ENCODE peak calls at places on chromosomes 2 and 18, in six cellular contexts. One of them, this sample, is unnamed.
A peak's percentile ranks its signal among the peaks of the same experiment; 100 is the strongest.

GRCh38 chr2:42931147-42931817 is 138.9 kb upstream of the HAAO start:
- ATAC-seq in K562: peak; percentile 19
- ATAC-seq in HepG2: peak; percentile 6
- ATAC-seq in HCT116: peak; percentile 65
- ATAC-seq in GM12878: peak; percentile 17
- ATAC-seq in upper lobe of left lung: no peak
- ATAC-seq in this sample: no peak

GRCh38 chr2:63506350-63506749 is 81.9 kb downstream of the WDPCP start:
- ATAC-seq in HCT116: no peak
- ATAC-seq in GM12878: no peak
- ATAC-seq in upper lobe of left lung: no peak
- ATAC-seq in HepG2: no peak
- ATAC-seq in K562: no peak
- ATAC-seq in this sample: no peak

GRCh38 chr2:42232024-42232423 is 62.9 kb downstream of the EML4 start:
- ATAC-seq in HCT116: no peak
- ATAC-seq in GM12878: no peak
- ATAC-seq in upper lobe of left lung: no peak
- ATAC-seq in K562: no peak
- ATAC-seq in HepG2: no peak
- ATAC-seq in this sample: no peak

GRCh38 chr2:60416221-60417008 is 137.0 kb downstream of the BCL11A start:
- ATAC-seq in GM12878: no peak
- ATAC-seq in upper lobe of left lung: no peak
- ATAC-seq in K562: no peak
- ATAC-seq in HCT116: no peak
- ATAC-seq in HepG2: peak; percentile 42
- ATAC-seq in this sample: no peak

GRCh38 chr2:86622409-86622877 is 1.2 kb downstream of the RNF103 start:
- ATAC-seq in K562: peak; percentile 24
- ATAC-seq in HepG2: peak; percentile 5
- ATAC-seq in GM12878: peak; percentile 1
- ATAC-seq in HCT116: peak; percentile 3
- ATAC-seq in upper lobe of left lung: peak; percentile 34
- ATAC-seq in this sample: no peak

GRCh38 chr2:120803764-120804335 is 68.2 kb downstream of the GLI2 start:
- ATAC-seq in HepG2: no peak
- ATAC-seq in upper lobe of left lung: no peak
- ATAC-seq in K562: no peak
- ATAC-seq in GM12878: peak; percentile 75
- ATAC-seq in HCT116: peak; percentile 36
- ATAC-seq in this sample: no peak

GRCh38 chr2:120893874-120894584 is 158.4 kb downstream of the GLI2 start:
- ATAC-seq in HCT116: no peak
- ATAC-seq in K562: peak; percentile 73
- ATAC-seq in HepG2: peak; percentile 53
- ATAC-seq in upper lobe of left lung: no peak
- ATAC-seq in GM12878: no peak
- ATAC-seq in this sample: no peak

GRCh38 chr2:119718391-119719260 is 39.6 kb downstream of the TMEM177 start:
- ATAC-seq in upper lobe of left lung: no peak
- ATAC-seq in HCT116: no peak
- ATAC-seq in GM12878: no peak
- ATAC-seq in HepG2: peak; percentile 35
- ATAC-seq in K562: no peak
- ATAC-seq in this sample: no peak

GRCh38 chr2:174699993-174700766 is 64.1 kb downstream of the CHRNA1 start:
- ATAC-seq in GM12878: peak; percentile 69
- ATAC-seq in HepG2: peak; percentile 32
- ATAC-seq in HCT116: peak; percentile 46
- ATAC-seq in K562: peak; percentile 82
- ATAC-seq in upper lobe of left lung: peak; percentile 60
- ATAC-seq in this sample: peak; percentile 54

GRCh38 chr2:118103963-118104942 is 16.0 kb downstream of the INSIG2 start:
- ATAC-seq in upper lobe of left lung: no peak
- ATAC-seq in K562: no peak
- ATAC-seq in HCT116: no peak
- ATAC-seq in GM12878: peak; percentile 99
- ATAC-seq in HepG2: no peak
- ATAC-seq in this sample: no peak

GRCh38 chr2:215879977-215880940 is 133.1 kb downstream of the MREG start:
- ATAC-seq in K562: no peak
- ATAC-seq in HepG2: no peak
- ATAC-seq in upper lobe of left lung: no peak
- ATAC-seq in GM12878: no peak
- ATAC-seq in HCT116: no peak
- ATAC-seq in this sample: no peak

GRCh38 chr2:28451793-28452533 is 43.9 kb upstream of the PLB1 start:
- ATAC-seq in GM12878: peak; percentile 29
- ATAC-seq in HCT116: peak; percentile 39
- ATAC-seq in K562: peak; percentile 49
- ATAC-seq in HepG2: peak; percentile 11
- ATAC-seq in upper lobe of left lung: no peak
- ATAC-seq in this sample: no peak

GRCh38 chr18:29596959-29597358 is 1420.0 kb upstream of the CDH2 start:
- ATAC-seq in HCT116: no peak
- ATAC-seq in K562: no peak
- ATAC-seq in upper lobe of left lung: no peak
- ATAC-seq in HepG2: no peak
- ATAC-seq in GM12878: no peak
- ATAC-seq in this sample: no peak

GRCh38 chr2:169300617-169301530 is 61.5 kb downstream of the LRP2 start:
- ATAC-seq in upper lobe of left lung: no peak
- ATAC-seq in HepG2: no peak
- ATAC-seq in HCT116: no peak
- ATAC-seq in GM12878: no peak
- ATAC-seq in K562: no peak
- ATAC-seq in this sample: no peak

GRCh38 chr2:222521099-222521498 is 96.8 kb downstream of the SGPP2 start:
- ATAC-seq in upper lobe of left lung: no peak
- ATAC-seq in HepG2: no peak
- ATAC-seq in K562: no peak
- ATAC-seq in GM12878: peak; percentile 70
- ATAC-seq in HCT116: no peak
- ATAC-seq in this sample: no peak

GRCh38 chr2:61057562-61057961 is 8.1 kb upstream of the SANBR start:
- ATAC-seq in GM12878: no peak
- ATAC-seq in HCT116: peak; percentile 40
- ATAC-seq in upper lobe of left lung: no peak
- ATAC-seq in HepG2: peak; percentile 71
- ATAC-seq in K562: no peak
- ATAC-seq in this sample: no peak

GRCh38 chr2:85504434-85505261 is 34.3 kb upstream of the MAT2A start:
- ATAC-seq in GM12878: no peak
- ATAC-seq in K562: no peak
- ATAC-seq in upper lobe of left lung: no peak
- ATAC-seq in HCT116: peak; percentile 79
- ATAC-seq in HepG2: no peak
- ATAC-seq in this sample: peak; percentile 83

GRCh38 chr18:49560277-49561126 is 1.4 kb upstream of the LIPG start:
- ATAC-seq in GM12878: no peak
- ATAC-seq in upper lobe of left lung: no peak
- ATAC-seq in HCT116: no peak
- ATAC-seq in K562: no peak
- ATAC-seq in HepG2: peak; percentile 32
- ATAC-seq in this sample: no peak

GRCh38 chr2:235551965-235552364 is 58.1 kb downstream of the AGAP1 start:
- ATAC-seq in K562: peak; percentile 88
- ATAC-seq in HepG2: peak; percentile 98
- ATAC-seq in GM12878: no peak
- ATAC-seq in HCT116: peak; percentile 98
- ATAC-seq in upper lobe of left lung: peak; percentile 53
- ATAC-seq in this sample: peak; percentile 26

GRCh38 chr2:170573660-170574059 is 141.5 kb upstream of the SP5 start:
- ATAC-seq in HCT116: no peak
- ATAC-seq in K562: no peak
- ATAC-seq in GM12878: no peak
- ATAC-seq in HepG2: no peak
- ATAC-seq in upper lobe of left lung: no peak
- ATAC-seq in this sample: no peak

GRCh38 chr2:101754613-101755012 is 57.1 kb downstream of the MAP4K4 start:
- ATAC-seq in HepG2: no peak
- ATAC-seq in K562: no peak
- ATAC-seq in upper lobe of left lung: no peak
- ATAC-seq in HCT116: no peak
- ATAC-seq in GM12878: no peak
- ATAC-seq in this sample: no peak

GRCh38 chr18:79681484-79682387 is 2.1 kb downstream of the CTDP1 start:
- ATAC-seq in K562: no peak
- ATAC-seq in HepG2: no peak
- ATAC-seq in HCT116: no peak
- ATAC-seq in upper lobe of left lung: no peak
- ATAC-seq in GM12878: no peak
- ATAC-seq in this sample: no peak
- TF ChIP-seq POLR2AphosphoS5 in K562: no peak
- TF ChIP-seq POLR2AphosphoS5 in HepG2: no peak
- TF ChIP-seq POLR2AphosphoS5 in HCT116: no peak
- TF ChIP-seq POLR2AphosphoS5 in upper lobe of left lung: peak; percentile 30
- TF ChIP-seq POLR2AphosphoS5 in GM12878: no peak
- TF ChIP-seq POLR2AphosphoS5 in this sample: no peak

DNA sequence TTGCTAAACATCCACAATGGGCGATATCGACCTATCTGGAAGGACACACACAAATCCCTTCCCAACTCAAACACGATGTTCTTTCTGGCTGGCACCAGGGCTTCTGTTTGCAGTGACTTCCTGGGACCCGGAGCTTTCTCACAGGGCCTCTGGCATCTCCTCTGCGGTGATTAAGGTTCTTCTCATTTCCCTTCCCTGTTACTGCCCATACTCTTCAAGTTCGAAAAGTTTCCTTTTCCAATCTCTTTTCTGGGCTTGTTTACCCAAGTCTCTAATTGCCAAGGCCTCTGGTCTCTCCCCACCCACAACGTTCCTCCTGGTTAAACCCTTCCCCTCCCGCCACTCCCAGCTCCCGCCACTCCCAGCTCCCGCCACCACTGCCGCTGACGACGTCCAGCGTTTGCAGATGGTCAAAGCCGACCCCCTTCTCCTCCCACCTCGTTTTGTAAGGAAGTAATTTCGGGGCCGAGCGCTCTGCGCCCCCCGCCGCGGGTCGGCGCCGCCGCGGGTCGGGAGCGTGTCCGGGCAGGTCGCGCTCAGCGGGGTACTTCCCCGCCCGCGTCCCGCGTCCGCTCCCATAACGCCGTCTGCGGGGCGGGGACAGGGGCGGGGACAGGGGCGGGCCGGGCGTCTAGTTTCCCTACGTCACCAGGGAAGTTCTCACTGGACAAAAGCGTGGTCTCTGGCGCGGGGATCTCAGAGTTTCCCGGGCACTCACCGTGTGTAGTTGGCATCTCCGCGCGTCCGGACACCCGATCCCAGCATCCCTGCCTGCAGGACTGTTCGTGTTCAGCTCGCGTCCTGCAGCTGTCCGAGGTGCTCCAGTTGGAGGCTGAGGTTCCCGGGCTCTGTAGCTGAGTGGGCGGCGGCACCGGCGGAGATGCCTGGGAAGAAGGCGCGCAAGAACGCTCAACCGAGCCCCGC is at the start of gene PMAIP1:
- ATAC-seq in HCT116: peak; percentile 83
- ATAC-seq in upper lobe of left lung: peak; percentile 95
- ATAC-seq in K562: peak; percentile 90
- ATAC-seq in GM12878: peak; percentile 73
- ATAC-seq in HepG2: peak; percentile 95
- ATAC-seq in this sample: peak; percentile 95
- TF ChIP-seq POLR2A in HCT116: peak; percentile 98
- TF ChIP-seq POLR2A in upper lobe of left lung: peak; percentile 78
- TF ChIP-seq POLR2A in K562: peak; percentile 90
- TF ChIP-seq POLR2A in GM12878: peak; percentile 100
- TF ChIP-seq POLR2A in HepG2: peak; percentile 83
- TF ChIP-seq POLR2A in this sample: peak; percentile 67

GRCh38 chr2:197258580-197258979 is 52.0 kb downstream of the ANKRD44 start:
- ATAC-seq in GM12878: peak; percentile 40
- ATAC-seq in HepG2: no peak
- ATAC-seq in K562: no peak
- ATAC-seq in HCT116: no peak
- ATAC-seq in upper lobe of left lung: no peak
- ATAC-seq in this sample: no peak
- TF ChIP-seq POLR2AphosphoS5 in GM12878: no peak
- TF ChIP-seq POLR2AphosphoS5 in HepG2: no peak
- TF ChIP-seq POLR2AphosphoS5 in K562: no peak
- TF ChIP-seq POLR2AphosphoS5 in HCT116: no peak
- TF ChIP-seq POLR2AphosphoS5 in upper lobe of left lung: no peak
- TF ChIP-seq POLR2AphosphoS5 in this sample: no peak

DNA sequence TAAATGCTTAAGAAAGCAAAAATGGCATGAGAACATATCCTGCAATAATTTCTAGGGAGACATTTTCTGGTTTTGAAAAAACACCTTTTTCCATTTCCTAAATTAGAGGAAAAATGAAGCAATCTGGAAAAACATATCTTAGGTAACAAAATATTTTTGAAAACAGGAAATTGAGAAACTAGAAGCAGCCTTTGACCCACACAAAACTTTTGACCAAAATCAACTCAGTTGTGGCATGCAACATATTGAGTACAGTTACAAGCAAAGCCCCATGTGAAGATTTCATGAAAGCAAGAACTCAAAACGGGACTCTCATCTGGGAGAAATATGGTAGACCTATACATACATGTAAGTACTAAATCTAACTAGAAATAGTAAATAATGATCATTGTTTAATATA is 28.5 kb upstream of the CHAC2 start:
- ATAC-seq in HepG2: no peak
- ATAC-seq in GM12878: no peak
- ATAC-seq in HCT116: no peak
- ATAC-seq in K562: no peak
- ATAC-seq in upper lobe of left lung: no peak
- ATAC-seq in this sample: no peak
- TF ChIP-seq POLR2A in HepG2: no peak
- TF ChIP-seq POLR2A in GM12878: no peak
- TF ChIP-seq POLR2A in HCT116: no peak
- TF ChIP-seq POLR2A in K562: no peak
- TF ChIP-seq POLR2A in upper lobe of left lung: no peak
- TF ChIP-seq POLR2A in this sample: no peak

DNA sequence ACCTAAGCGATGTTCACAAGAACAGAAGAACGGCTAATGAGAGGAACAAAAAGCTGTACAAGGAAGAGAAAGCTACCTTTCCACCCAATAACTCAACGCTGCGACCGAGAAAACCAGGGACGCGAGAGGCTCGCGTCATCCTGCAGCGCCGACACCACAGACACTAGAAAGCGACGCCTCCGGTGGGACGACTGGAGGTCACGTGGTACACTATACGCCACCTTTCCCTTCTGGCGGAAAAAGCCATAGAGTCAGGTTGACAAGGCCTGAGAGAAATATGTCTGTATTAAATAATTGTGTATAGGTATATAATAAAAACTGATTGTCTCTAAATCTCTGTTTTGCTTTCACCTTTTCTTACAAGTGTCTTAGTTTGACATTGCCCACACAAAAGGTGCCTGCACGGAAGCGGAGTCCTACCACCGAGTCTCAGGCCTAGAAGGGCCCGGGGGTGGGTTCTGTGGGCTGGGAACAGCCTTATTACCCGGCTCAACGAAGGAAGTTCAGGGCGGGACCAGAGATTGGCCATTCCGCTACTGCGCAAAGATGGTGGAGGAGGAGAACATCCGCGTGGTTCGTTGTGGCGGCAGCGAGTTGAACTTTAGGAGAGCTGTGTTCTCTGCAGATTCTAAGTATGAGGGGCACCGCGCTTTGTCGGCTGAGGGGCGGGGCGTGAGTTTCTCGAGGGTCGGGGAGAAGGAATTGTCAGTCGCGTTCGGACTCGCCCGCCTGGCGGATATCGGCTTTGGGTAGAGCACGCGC is at the start of gene WDR75:
- ATAC-seq in GM12878: peak; percentile 92
- ATAC-seq in HCT116: peak; percentile 95
- ATAC-seq in upper lobe of left lung: peak; percentile 100
- ATAC-seq in HepG2: peak; percentile 99
- ATAC-seq in K562: peak; percentile 96
- ATAC-seq in this sample: peak; percentile 99
- TF ChIP-seq POLR2AphosphoS5 in GM12878: peak; percentile 99
- TF ChIP-seq POLR2AphosphoS5 in HCT116: peak; percentile 90
- TF ChIP-seq POLR2AphosphoS5 in upper lobe of left lung: peak; percentile 83
- TF ChIP-seq POLR2AphosphoS5 in HepG2: peak; percentile 96
- TF ChIP-seq POLR2AphosphoS5 in K562: peak; percentile 90
- TF ChIP-seq POLR2AphosphoS5 in this sample: peak; percentile 82

This sample was measured in gastroesophageal sphincter.